ENCODE peak calls at places on chromosomes 13 and 19, in four cellular contexts. Q is stimulated activated CD4-positive, alpha-beta T cell treated with anti-CD3 and anti-CD28 coated beads, Interleukin-2, amount 100 ng/mL, for 48 hours; L is HAP-1; A is HEK293T. G is an unnamed sample.

GRCh38 chr13:79915386-79915785 is 425.5 kb downstream of the SPRY2 start:
- DNase-seq in L (no peak), Q (no peak), A (no peak), G (no peak)

GRCh38 chr13:49443327-49443688 is 556 bp downstream of the CAB39L start:
- DNase-seq in A (peak; percentile 6), L (no peak), Q (no peak), G (peak; percentile 66)

GRCh38 chr19:572891-573825 is 762 bp downstream of the BSG start:
- DNase-seq in Q (no peak), L (peak; percentile 56), A (no peak), G (peak; percentile 65)

GRCh38 chr19:10861118-10861651 is 10.2 kb upstream of the CARM1 start:
- DNase-seq in A (no peak), L (peak; percentile 26), Q (peak; percentile 32), G (peak; percentile 56)

GRCh38 chr19:1068111-1069001 is 1.4 kb downstream of the ARHGAP45 start:
- DNase-seq in Q (no peak), L (no peak), A (no peak), G (no peak)

GRCh38 chr13:60627071-60627686 is 230.2 kb downstream of the TDRD3 start:
- DNase-seq in A (peak; percentile 57), Q (peak; percentile 5), L (peak; percentile 37), G (peak; percentile 49)

GRCh38 chr13:51717786-51718398 is 86.1 kb downstream of the DHRS12 start:
- DNase-seq in Q (no peak), A (no peak), L (no peak), G (no peak)

GRCh38 chr19:1483979-1484428 is 5.0 kb upstream of the C19orf25 start:
- DNase-seq in A (no peak), Q (no peak), L (no peak), G (no peak)

GRCh38 chr19:30046522-30046921 is 104.5 kb downstream of the URI1 start:
- DNase-seq in A (no peak), Q (no peak), L (peak; percentile 50), G (peak; percentile 78)

GRCh38 chr13:91722267-91722884 is 324.0 kb downstream of the GPC5 start:
- DNase-seq in Q (no peak), L (peak; percentile 37), A (peak; percentile 49), G (peak; percentile 52)

GRCh38 chr13:49679244-49679643 is 12.0 kb downstream of the EBPL start:
- DNase-seq in Q (no peak), L (no peak), A (no peak), G (peak; percentile 82)

G was measured in choroid plexus epithelial cell.